ENCODE peak calls at places on chromosomes 13 and 19, in seven cellular contexts. E is dermis microvascular lymphatic vessel endothelial cell; O is NCI-H1092; A is anterior cingulate cortex; C is aorta; H is stimulated activated CD4-positive, alpha-beta T cell treated with anti-CD3 and anti-CD28 coated beads, Interleukin-4, amount 100 ng/mL, for 1 hour; Q is activated T-helper 1 cell treated with anti-CD3 and anti-CD28 coated beads, Interleukin-2, amount 50 U/mL, for 16 hours. V is an unnamed sample.

GRCh38 chr13:110643324-110643723 is 28.0 kb downstream of the NAXD start:
- DNase-seq in E (no peak), O (no peak), A (no peak), C (no peak), H (no peak), Q (no peak), V (no peak)

GRCh38 chr19:13329766-13330165 is 176.5 kb downstream of the CACNA1A start:
- DNase-seq in E (no peak), O (no peak), A (no peak), C (no peak), H (no peak), Q (no peak), V (no peak)

GRCh38 chr13:49756263-49756662 is 36.2 kb downstream of the KPNA3 start:
- DNase-seq in E (no peak), O (no peak), A (no peak), C (no peak), H (no peak), Q (no peak), V (no peak)

GRCh38 chr13:96734499-96734898 is 259.8 kb downstream of the OXGR1 start:
- DNase-seq in E (no peak), O (no peak), A (no peak), C (no peak), H (no peak), Q (no peak), V (no peak)

GRCh38 chr19:38383184-38383583 is 4.7 kb downstream of the GGN start:
- DNase-seq in E (no peak), O (no peak), A (no peak), C (no peak), H (no peak), Q (no peak), V (no peak)

GRCh38 chr19:54364775-54365257 is at the start of gene LAIR1:
- DNase-seq in E (no peak), O (no peak), A (no peak), C (no peak), H (peak; percentile 54), Q (peak; percentile 20), V (no peak)

GRCh38 chr13:108755084-108755483 is 125.7 kb downstream of the MYO16 start:
- DNase-seq in E (no peak), O (no peak), A (no peak), C (no peak), H (no peak), Q (no peak), V (no peak)

GRCh38 chr19:44512326-44513298 is 12.3 kb upstream of the ZNF180 start:
- DNase-seq in E (peak; percentile 58), O (peak; percentile 8), A (no peak), C (no peak), H (peak; percentile 17), Q (no peak), V (no peak)

GRCh38 chr13:106466691-106467405 is 68.6 kb downstream of the EFNB2 start:
- DNase-seq in E (no peak), O (no peak), A (no peak), C (no peak), H (no peak), Q (no peak), V (no peak)

GRCh38 chr13:33153421-33154381 is 131.9 kb downstream of the STARD13 start:
- DNase-seq in E (peak; percentile 97), O (no peak), A (no peak), C (no peak), H (no peak), Q (no peak), V (no peak)

GRCh38 chr19:40413291-40413994 is at the start of gene PRX:
- DNase-seq in E (no peak), O (no peak), A (no peak), C (no peak), H (no peak), Q (no peak), V (no peak)

GRCh38 chr13:94947965-94948371 is 235.6 kb upstream of the SOX21 start:
- DNase-seq in E (no peak), O (no peak), A (no peak), C (no peak), H (no peak), Q (no peak), V (no peak)

GRCh38 chr19:48741222-48741999 is 1.0 kb upstream of the RASIP1 start:
- DNase-seq in E (peak; percentile 46), O (no peak), A (no peak), C (no peak), H (peak; percentile 42), Q (no peak), V (no peak)

GRCh38 chr13:110433014-110433413 is 125.9 kb downstream of the COL4A2 start:
- DNase-seq in E (peak; percentile 79), O (no peak), A (no peak), C (peak; percentile 93), H (no peak), Q (no peak), V (no peak)

GRCh38 chr13:24178847-24179845 is 18.6 kb downstream of the SPATA13 start:
- DNase-seq in E (peak; percentile 22), O (no peak), A (no peak), C (no peak), H (no peak), Q (no peak), V (no peak)

GRCh38 chr19:46384396-46384795 is 29.0 kb downstream of the CCDC8 start:
- DNase-seq in E (no peak), O (no peak), A (no peak), C (peak; percentile 68), H (no peak), Q (no peak), V (peak; percentile 49)

GRCh38 chr13:48828962-48829405 is 146.7 kb upstream of the FNDC3A start:
- DNase-seq in E (no peak), O (peak; percentile 70), A (no peak), C (no peak), H (no peak), Q (no peak), V (no peak)

GRCh38 chr13:95607363-95607762 is 37.1 kb downstream of the DZIP1 start:
- DNase-seq in E (peak; percentile 87), O (no peak), A (no peak), C (no peak), H (no peak), Q (no peak), V (no peak)

GRCh38 chr13:113743366-113744195 is 15.4 kb upstream of the TMEM255B start:
- DNase-seq in E (no peak), O (no peak), A (no peak), C (peak; percentile 60), H (no peak), Q (no peak), V (no peak)

GRCh38 chr13:30659980-30660379 is 42.3 kb downstream of the USPL1 start:
- DNase-seq in E (no peak), O (no peak), A (no peak), C (no peak), H (no peak), Q (no peak), V (no peak)

GRCh38 chr13:90416519-90416918 is 931.0 kb upstream of the MIR17HG start:
- DNase-seq in E (peak; percentile 7), O (no peak), A (no peak), C (no peak), H (no peak), Q (no peak), V (no peak)

GRCh38 chr13:21420706-21421105 is 38.4 kb downstream of the ZDHHC20 start:
- DNase-seq in E (peak; percentile 33), O (no peak), A (no peak), C (no peak), H (no peak), Q (no peak), V (no peak)

GRCh38 chr13:77528834-77529500 is 6.5 kb upstream of the SCEL start:
- DNase-seq in E (no peak), O (no peak), A (no peak), C (no peak), H (no peak), Q (no peak), V (no peak)

GRCh38 chr13:76667551-76667950 is 218.7 kb downstream of the KCTD12 start:
- DNase-seq in E (peak; percentile 89), O (peak; percentile 35), A (no peak), C (no peak), H (no peak), Q (no peak), V (peak; percentile 44)

GRCh38 chr19:19542507-19542906 is 4.4 kb downstream of the CILP2 start:
- DNase-seq in E (no peak), O (no peak), A (no peak), C (no peak), H (no peak), Q (no peak), V (no peak)

GRCh38 chr13:93146584-93147292 is 79.9 kb upstream of the GPC6 start:
- DNase-seq in E (no peak), O (no peak), A (no peak), C (no peak), H (no peak), Q (no peak), V (no peak)

GRCh38 chr19:13983213-13983889 is 22.8 kb downstream of the RFX1 start:
- DNase-seq in E (no peak), O (no peak), A (no peak), C (peak; percentile 73), H (no peak), Q (no peak), V (no peak)

GRCh38 chr19:50798116-50798942 is 8.1 kb downstream of the ACP4 start:
- DNase-seq in E (no peak), O (no peak), A (no peak), C (no peak), H (no peak), Q (no peak), V (no peak)

GRCh38 chr13:46605089-46605488 is 52.1 kb downstream of the LRCH1 start:
- DNase-seq in E (peak; percentile 71), O (no peak), A (no peak), C (no peak), H (no peak), Q (no peak), V (no peak)

GRCh38 chr13:31742102-31742695 is 2.9 kb downstream of the RXFP2 start:
- DNase-seq in E (peak; percentile 63), O (peak; percentile 3), A (peak; percentile 12), C (peak; percentile 77), H (peak; percentile 46), Q (peak; percentile 35), V (peak; percentile 38)

GRCh38 chr13:112693831-112694497 is 4.1 kb downstream of the ATP11A start:
- DNase-seq in E (no peak), O (no peak), A (no peak), C (peak; percentile 48), H (no peak), Q (no peak), V (no peak)

GRCh38 chr13:60837806-60838205 is 440.8 kb downstream of the TDRD3 start:
- DNase-seq in E (no peak), O (no peak), A (no peak), C (no peak), H (no peak), Q (no peak), V (no peak)

V was measured in NCI-H1694.